ENCODE peak calls at places on chromosomes 5 and 9, in nine cellular contexts. J, F, C, Y, Q, Z, N, D and X are unnamed samples.

GRCh38 chr5:119382167-119382566 is 26.3 kb downstream of the TNFAIP8 start:
- DNase-seq in J (no peak), F (no peak), C (no peak), Y (no peak), Q (no peak), Z (no peak), N (peak), D (no peak), X (no peak)

GRCh38 chr5:38845555-38846378 is at the start of gene OSMR:
- DNase-seq in J (no peak), F (peak), C (peak), Y (peak), Q (peak), Z (peak), N (peak), D (no peak), X (peak)

GRCh38 chr5:133782736-133783135 is 170.4 kb upstream of the FSTL4 start:
- DNase-seq in J (no peak), F (no peak), C (no peak), Y (no peak), Q (no peak), Z (no peak), N (no peak), D (no peak), X (no peak)

GRCh38 chr5:118017536-118017935 is 970.8 kb downstream of the DTWD2 start:
- DNase-seq in J (no peak), F (no peak), C (no peak), Y (no peak), Q (no peak), Z (no peak), N (no peak), D (no peak), X (no peak)

GRCh38 chr5:92180406-92180805 is 797.3 kb upstream of the ARRDC3 start:
- DNase-seq in J (no peak), F (no peak), C (no peak), Y (no peak), Q (no peak), Z (no peak), N (no peak), D (no peak), X (no peak)

GRCh38 chr9:94881023-94881422 is 154.5 kb downstream of the AOPEP start:
- DNase-seq in J (no peak), F (no peak), C (no peak), Y (peak), Q (peak), Z (no peak), N (no peak), D (no peak), X (no peak)

GRCh38 chr5:172156541-172156994 is 31.5 kb downstream of the STK10 start:
- DNase-seq in J (no peak), F (no peak), C (no peak), Y (no peak), Q (no peak), Z (peak), N (no peak), D (no peak), X (no peak)

GRCh38 chr9:86098793-86099694 is at the start of gene GOLM1:
- DNase-seq in J (peak), F (no peak), C (peak), Y (peak), Q (peak), Z (peak), N (peak), D (peak), X (no peak)

GRCh38 chr5:57167201-57167600 is 6.7 kb upstream of the GPBP1 start:
- DNase-seq in J (no peak), F (no peak), C (no peak), Y (no peak), Q (no peak), Z (no peak), N (no peak), D (no peak), X (no peak)

GRCh38 chr9:126628146-126628545 is 14.4 kb downstream of the LMX1B start:
- DNase-seq in J (no peak), F (no peak), C (peak), Y (no peak), Q (no peak), Z (no peak), N (no peak), D (no peak), X (no peak)

GRCh38 chr9:110995511-110996340 is 42.5 kb downstream of the LPAR1 start:
- DNase-seq in J (no peak), F (no peak), C (no peak), Y (no peak), Q (peak), Z (no peak), N (peak), D (no peak), X (no peak)

GRCh38 chr5:63398346-63398745 is 563.9 kb downstream of the HTR1A start:
- DNase-seq in J (no peak), F (no peak), C (no peak), Y (no peak), Q (no peak), Z (no peak), N (no peak), D (no peak), X (no peak)

GRCh38 chr5:132013711-132014110 is 2.3 kb upstream of the ACSL6 start:
- DNase-seq in J (no peak), F (peak), C (no peak), Y (no peak), Q (no peak), Z (no peak), N (no peak), D (no peak), X (peak)

GRCh38 chr5:40409600-40409999 is 270.1 kb upstream of the PTGER4 start:
- DNase-seq in J (no peak), F (no peak), C (no peak), Y (no peak), Q (no peak), Z (no peak), N (no peak), D (no peak), X (no peak)

GRCh38 chr9:93577045-93577939 is 908 bp downstream of the PHF2 start:
- DNase-seq in J (peak), F (peak), C (peak), Y (no peak), Q (no peak), Z (peak), N (no peak), D (peak), X (peak)

GRCh38 chr5:123721721-123722276 is 209.8 kb downstream of the CSNK1G3 start:
- DNase-seq in J (no peak), F (no peak), C (no peak), Y (no peak), Q (no peak), Z (no peak), N (no peak), D (no peak), X (no peak)

GRCh38 chr9:34185778-34186551 is 7.1 kb downstream of the UBAP1 start:
- DNase-seq in J (no peak), F (peak), C (no peak), Y (peak), Q (peak), Z (peak), N (peak), D (peak), X (no peak)

GRCh38 chr5:58019614-58020013 is 440.3 kb downstream of the PLK2 start:
- DNase-seq in J (no peak), F (peak), C (no peak), Y (no peak), Q (peak), Z (peak), N (no peak), D (no peak), X (no peak)

GRCh38 chr5:141882594-141883183 is 4.5 kb upstream of the PCDH1 start:
- DNase-seq in J (no peak), F (peak), C (peak), Y (no peak), Q (no peak), Z (no peak), N (no peak), D (no peak), X (no peak)

GRCh38 chr5:73031839-73032238 is 76.0 kb downstream of the FCHO2 start:
- DNase-seq in J (no peak), F (no peak), C (peak), Y (peak), Q (peak), Z (peak), N (peak), D (no peak), X (no peak)

GRCh38 chr5:81904861-81905260 is 67.0 kb upstream of the ATG10 start:
- DNase-seq in J (no peak), F (no peak), C (no peak), Y (no peak), Q (no peak), Z (no peak), N (peak), D (no peak), X (no peak)

GRCh38 chr9:130820135-130820738 is 14.8 kb upstream of the ABL1 start:
- DNase-seq in J (no peak), F (no peak), C (no peak), Y (no peak), Q (no peak), Z (no peak), N (no peak), D (no peak), X (no peak)

GRCh38 chr5:122726990-122727616 is 47.8 kb upstream of the SNX2 start:
- DNase-seq in J (no peak), F (no peak), C (no peak), Y (peak), Q (peak), Z (no peak), N (peak), D (peak), X (no peak)

GRCh38 chr5:131570757-131571156 is 64.3 kb downstream of the RAPGEF6 start:
- DNase-seq in J (no peak), F (no peak), C (no peak), Y (no peak), Q (no peak), Z (no peak), N (no peak), D (no peak), X (no peak)

GRCh38 chr9:133424187-133424586 is 2.0 kb downstream of the ADAMTS13 start:
- DNase-seq in J (no peak), F (no peak), C (no peak), Y (no peak), Q (no peak), Z (no peak), N (no peak), D (no peak), X (no peak)

GRCh38 chr9:133423216-133423615 is 1.0 kb downstream of the ADAMTS13 start:
- DNase-seq in J (no peak), F (no peak), C (no peak), Y (no peak), Q (no peak), Z (peak), N (peak), D (no peak), X (no peak)

GRCh38 chr9:133420392-133420827 is 1.8 kb upstream of the ADAMTS13 start:
- DNase-seq in J (peak), F (no peak), C (no peak), Y (no peak), Q (no peak), Z (no peak), N (no peak), D (peak), X (no peak)

GRCh38 chr9:133419005-133419404 is 1.2 kb upstream of the REXO4 start:
- DNase-seq in J (no peak), F (no peak), C (no peak), Y (no peak), Q (no peak), Z (no peak), N (no peak), D (no peak), X (no peak)

GRCh38 chr9:133421615-133422542 is at the start of gene ADAMTS13:
- DNase-seq in J (no peak), F (no peak), C (no peak), Y (no peak), Q (no peak), Z (no peak), N (peak), D (peak), X (no peak)
- TF ChIP-seq CTCF in J (no peak), F (no peak), C (no peak), Y (peak), Q (no peak), Z (no peak), N (no peak), D (no peak), X (peak)

GRCh38 chr9:127698985-127699670 is 7.7 kb upstream of the CFAP157 start:
- DNase-seq in J (no peak), F (peak), C (peak), Y (peak), Q (peak), Z (peak), N (peak), D (peak), X (no peak)
- TF ChIP-seq CTCF in J (no peak), F (peak), C (no peak), Y (no peak), Q (peak), Z (no peak), N (no peak), D (no peak), X (no peak)

GRCh38 chr9:115262952-115263351 is 145.0 kb upstream of the TNC start:
- DNase-seq in J (no peak), F (no peak), C (peak), Y (peak), Q (peak), Z (no peak), N (peak), D (no peak), X (no peak)

GRCh38 chr9:115264333-115264732 is 146.4 kb upstream of the TNC start:
- DNase-seq in J (no peak), F (no peak), C (no peak), Y (no peak), Q (peak), Z (no peak), N (peak), D (no peak), X (no peak)

GRCh38 chr9:115263731-115264130 is 145.8 kb upstream of the TNC start:
- DNase-seq in J (no peak), F (no peak), C (no peak), Y (peak), Q (peak), Z (no peak), N (peak), D (no peak), X (no peak)

GRCh38 chr9:115262477-115262876 is 144.5 kb upstream of the TNC start:
- DNase-seq in J (peak), F (no peak), C (peak), Y (peak), Q (peak), Z (peak), N (peak), D (no peak), X (no peak)

GRCh38 chr9:115261656-115262081 is 143.7 kb upstream of the TNC start:
- DNase-seq in J (no peak), F (no peak), C (no peak), Y (peak), Q (no peak), Z (no peak), N (peak), D (no peak), X (no peak)
- TF ChIP-seq CTCF in J (no peak), F (no peak), C (no peak), Y (no peak), Q (no peak), Z (no peak), N (no peak), D (no peak), X (no peak)

GRCh38 chr5:21806943-21807342 is 1046.2 kb downstream of the CDH12 start:
- DNase-seq in J (no peak), F (no peak), C (no peak), Y (no peak), Q (peak), Z (no peak), N (peak), D (no peak), X (no peak)

GRCh38 chr5:21806271-21806670 is 1046.9 kb downstream of the CDH12 start:
- DNase-seq in J (peak), F (no peak), C (no peak), Y (no peak), Q (no peak), Z (no peak), N (no peak), D (no peak), X (no peak)

GRCh38 chr5:21807953-21808352 is 1045.2 kb downstream of the CDH12 start:
- DNase-seq in J (no peak), F (no peak), C (no peak), Y (no peak), Q (no peak), Z (no peak), N (peak), D (no peak), X (no peak)

GRCh38 chr5:21810737-21811316 is 1042.3 kb downstream of the CDH12 start:
- DNase-seq in J (peak), F (no peak), C (no peak), Y (no peak), Q (peak), Z (no peak), N (peak), D (peak), X (no peak)
- TF ChIP-seq CTCF in J (peak), F (peak), C (peak), Y (peak), Q (peak), Z (peak), N (peak), D (no peak), X (peak)

GRCh38 chr5:54545796-54546195 is 28.2 kb downstream of the SNX18 start:
- DNase-seq in J (no peak), F (no peak), C (no peak), Y (no peak), Q (no peak), Z (no peak), N (no peak), D (no peak), X (no peak)

GRCh38 chr5:54544044-54544443 is 26.5 kb downstream of the SNX18 start:
- DNase-seq in J (no peak), F (no peak), C (no peak), Y (no peak), Q (no peak), Z (no peak), N (no peak), D (no peak), X (no peak)

GRCh38 chr5:54539001-54539400 is 21.4 kb downstream of the SNX18 start:
- DNase-seq in J (no peak), F (no peak), C (no peak), Y (no peak), Q (no peak), Z (no peak), N (no peak), D (no peak), X (no peak)

GRCh38 chr5:54540286-54540685 is 22.7 kb downstream of the SNX18 start:
- DNase-seq in J (no peak), F (no peak), C (no peak), Y (no peak), Q (no peak), Z (no peak), N (no peak), D (no peak), X (no peak)

GRCh38 chr5:54541823-54542783 is 24.5 kb downstream of the SNX18 start:
- DNase-seq in J (no peak), F (no peak), C (no peak), Y (no peak), Q (no peak), Z (peak), N (no peak), D (no peak), X (no peak)
- TF ChIP-seq CTCF in J (no peak), F (no peak), C (no peak), Y (no peak), Q (no peak), Z (no peak), N (no peak), D (no peak), X (no peak)